ENCODE peak calls at places on chromosomes 1 and 21, in ten cellular contexts. Y, T, A, H, B, E, J, Q, K and N are unnamed samples.

GRCh38 chr1:2608434-2609055 is 22.0 kb downstream of the PRXL2B start:
- DNase-seq in K (no peak), Y (no peak), A (no peak), J (no peak), B (no peak), E (no peak), T (no peak), Q (no peak), H (no peak), N (no peak)

GRCh38 chr1:93874025-93874651 is 4.9 kb downstream of the DNTTIP2 start:
- DNase-seq in J (no peak), Y (no peak), K (no peak), Q (peak; percentile 72), A (no peak), B (no peak), E (no peak), T (peak; percentile 38), H (no peak), N (no peak)

GRCh38 chr1:169529068-169529642 is 43.4 kb upstream of the SLC19A2 start:
- DNase-seq in E (peak; percentile 94), J (peak; percentile 87), Y (peak; percentile 90), A (peak; percentile 77), H (peak; percentile 76), T (no peak), K (peak; percentile 56), Q (no peak), B (no peak), N (no peak)

GRCh38 chr1:25381041-25381440 is 39.6 kb downstream of the RHCE start:
- DNase-seq in K (no peak), Y (no peak), T (no peak), Q (no peak), A (no peak), H (no peak), E (no peak), B (no peak), J (no peak), N (no peak)

GRCh38 chr1:83554174-83554573 is 444.8 kb downstream of the TTLL7 start:
- DNase-seq in A (no peak), H (no peak), K (no peak), Y (peak; percentile 80), J (no peak), E (no peak), Q (no peak), T (no peak), B (no peak), N (no peak)

GRCh38 chr1:162929177-162929576 is 68.2 kb upstream of the CCDC190 start:
- DNase-seq in H (no peak), J (no peak), E (no peak), K (no peak), B (no peak), T (no peak), Y (no peak), A (no peak), Q (no peak), N (no peak)

GRCh38 chr21:44013380-44014088 is 1.4 kb downstream of the TRAPPC10 start:
- DNase-seq in Q (peak; percentile 4), Y (no peak), A (peak; percentile 23), E (peak; percentile 33), B (peak; percentile 49), J (no peak), K (no peak), T (no peak), H (no peak), N (no peak)

GRCh38 chr1:228363686-228364067 is 43.0 kb downstream of the TRIM11 start:
- DNase-seq in H (no peak), J (no peak), Y (no peak), A (no peak), T (no peak), Q (no peak), K (no peak), E (no peak), B (no peak), N (no peak)

GRCh38 chr1:94806451-94806861 is 13.7 kb upstream of the SLC44A3 start:
- DNase-seq in Q (peak; percentile 57), T (no peak), K (no peak), J (no peak), E (peak; percentile 24), H (no peak), A (no peak), B (no peak), Y (no peak), N (no peak)

GRCh38 chr21:38645282-38645681 is 147.0 kb upstream of the ERG start:
- DNase-seq in E (no peak), J (no peak), Q (peak; percentile 82), H (no peak), T (peak; percentile 94), B (no peak), K (no peak), A (no peak), Y (no peak), N (no peak)

GRCh38 chr21:33117268-33117888 is 47.4 kb downstream of the OLIG1 start:
- DNase-seq in B (no peak), A (no peak), Y (no peak), E (no peak), H (no peak), Q (no peak), K (no peak), J (no peak), T (no peak), N (no peak)

GRCh38 chr1:191707288-191707687 is 451.0 kb upstream of the RGS18 start:
- DNase-seq in B (no peak), A (no peak), E (no peak), H (no peak), Q (peak; percentile 49), K (no peak), T (no peak), J (no peak), Y (no peak), N (no peak)

GRCh38 chr1:36008546-36009197 is 75.2 kb upstream of the TEKT2 start:
- DNase-seq in K (peak; percentile 42), Y (no peak), H (peak; percentile 57), B (no peak), A (no peak), T (peak; percentile 82), E (no peak), Q (peak; percentile 74), J (no peak), N (no peak)

GRCh38 chr1:219837274-219837993 is 90.9 kb downstream of the SLC30A10 start:
- DNase-seq in E (peak; percentile 74), K (peak; percentile 29), Q (peak; percentile 54), J (peak; percentile 16), Y (peak; percentile 61), A (no peak), H (peak; percentile 8), T (peak; percentile 46), B (no peak), N (no peak)

GRCh38 chr1:44924835-44925464 is 61.4 kb downstream of the EIF2B3 start:
- DNase-seq in J (no peak), K (no peak), A (no peak), Q (peak; percentile 95), T (peak; percentile 87), B (no peak), H (peak; percentile 8), E (peak; percentile 17), Y (no peak), N (no peak)

GRCh38 chr1:10980841-10981727 is 31.4 kb upstream of the TARDBP start:
- DNase-seq in Q (no peak), E (no peak), J (no peak), T (no peak), A (no peak), Y (peak; percentile 63), B (no peak), H (no peak), K (no peak), N (no peak)

GRCh38 chr1:95223110-95223509 is 10.9 kb upstream of the RWDD3 start:
- DNase-seq in J (no peak), K (no peak), B (no peak), H (no peak), E (no peak), Q (peak; percentile 70), Y (no peak), T (peak; percentile 17), A (no peak), N (no peak)

GRCh38 chr1:14571810-14572767 is 26.4 kb upstream of the KAZN start:
- DNase-seq in A (no peak), B (no peak), K (no peak), Y (peak; percentile 88), T (no peak), Q (no peak), J (no peak), E (no peak), H (no peak), N (peak; percentile 3)
- TF ChIP-seq CTCF in A (no peak), B (no peak), K (peak; percentile 41), Y (peak; percentile 85), T (no peak), Q (no peak), J (no peak), E (no peak), H (no peak), N (peak; percentile 64)

DNA sequence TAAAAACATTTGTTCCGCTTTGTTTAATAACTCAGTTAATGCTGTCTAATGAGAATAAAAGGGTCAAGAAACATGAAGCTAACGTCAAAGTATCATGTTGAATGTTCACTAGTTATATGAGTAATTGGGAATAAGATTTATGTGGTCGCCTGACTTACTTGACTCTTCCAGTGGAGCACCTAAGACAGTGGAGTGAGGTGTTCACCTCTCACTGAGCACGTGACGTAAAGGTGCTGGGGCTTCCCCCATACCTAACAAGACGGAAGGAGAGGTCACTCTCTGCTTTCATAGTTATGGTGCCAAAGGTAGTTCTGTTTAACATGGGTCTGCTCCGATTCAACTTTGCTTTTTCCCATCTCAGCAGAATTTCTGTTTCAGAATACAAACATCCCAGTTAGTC is 686 bp downstream of the KMO start:
- DNase-seq in Q (no peak), K (no peak), Y (no peak), T (no peak), J (no peak), B (peak; percentile 80), E (peak; percentile 16), H (no peak), A (peak; percentile 44), N (no peak)
- H3K4me3 ChIP-seq in Q (no peak overlapping the region), K (peak overlapping the region; percentile 19), Y (no peak overlapping the region), T (no peak overlapping the region), J (no peak overlapping the region), B (peak overlapping the region; percentile 10), E (no peak overlapping the region), H (no peak overlapping the region), A (no peak overlapping the region), N (peak overlapping the region; percentile 20)

GRCh38 chr1:22749503-22749902 is 38.9 kb downstream of the EPHB2 start:
- DNase-seq in T (no peak), J (no peak), A (no peak), Q (no peak), E (no peak), H (no peak), Y (no peak), K (no peak), B (no peak), N (no peak)
- TF ChIP-seq CTCF in T (peak; percentile 25), J (no peak), A (no peak), Q (no peak), E (no peak), H (no peak), Y (peak; percentile 52), K (peak; percentile 30), B (no peak), N (peak; percentile 6)

GRCh38 chr1:214292317-214292716 is 11.4 kb downstream of the SMYD2 start:
- DNase-seq in Y (no peak), T (no peak), H (no peak), Q (peak; percentile 53), K (no peak), B (no peak), A (no peak), J (no peak), E (no peak), N (no peak)

GRCh38 chr1:214295934-214296333 is 15.0 kb downstream of the SMYD2 start:
- DNase-seq in H (no peak), Y (no peak), K (no peak), B (no peak), E (no peak), T (no peak), J (no peak), Q (no peak), A (no peak), N (no peak)

GRCh38 chr1:214296860-214297699 is 16.1 kb downstream of the SMYD2 start:
- DNase-seq in J (no peak), H (peak; percentile 45), B (no peak), K (peak; percentile 74), E (no peak), Y (peak; percentile 73), T (peak; percentile 81), A (no peak), Q (peak; percentile 90), N (no peak)
- H3K4me3 ChIP-seq in J (no peak overlapping the region), H (no peak overlapping the region), B (no peak overlapping the region), K (no peak overlapping the region), E (no peak overlapping the region), Y (no peak overlapping the region), T (no peak overlapping the region), A (no peak overlapping the region), Q (no peak overlapping the region), N (no peak overlapping the region)